ENCODE peak calls at places on chromosome 11, in eight cellular contexts. N is stimulated activated CD4-positive, alpha-beta T cell treated with anti-CD3 and anti-CD28 coated beads, TNF-alpha, amount 100 ng/mL, for 48 hours; E is neural crest cell; R is cardiac muscle cell; O is NCI-H524; J is head of caudate nucleus; W is astrocyte of the spinal cord; U is ELR. V is an unnamed sample.

GRCh38 chr11:3341298-3341697 is 37.6 kb downstream of the ZNF195 start:
- DNase-seq in E (peak), W (peak), U (peak), R (peak), J (peak), O (peak), N (peak), V (peak)

GRCh38 chr11:9615031-9615451 is 41.6 kb downstream of the WEE1 start:
- DNase-seq in E (no peak), N (no peak), W (no peak), O (no peak), R (no peak), J (peak), U (no peak), V (no peak)

GRCh38 chr11:133386852-133387251 is 145.4 kb downstream of the OPCML start:
- DNase-seq in N (no peak), O (no peak), W (no peak), R (no peak), E (no peak), J (no peak), U (no peak), V (no peak)

GRCh38 chr11:71266114-71266833 is 13.9 kb upstream of the SHANK2 start:
- DNase-seq in R (no peak), N (no peak), J (no peak), O (peak), U (no peak), E (no peak), W (no peak), V (no peak)

GRCh38 chr11:119808431-119809185 is 79.6 kb upstream of the NECTIN1 start:
- DNase-seq in E (no peak), O (peak), U (no peak), J (no peak), R (no peak), W (no peak), N (no peak), V (no peak)

GRCh38 chr11:100356035-100356434 is 331.1 kb upstream of the ARHGAP42 start:
- DNase-seq in J (no peak), U (peak), W (no peak), R (no peak), O (no peak), N (no peak), E (no peak), V (no peak)

GRCh38 chr11:3830741-3831140 is 10.0 kb downstream of the RHOG start:
- DNase-seq in U (no peak), J (no peak), O (no peak), E (no peak), R (no peak), N (no peak), W (no peak), V (no peak)

GRCh38 chr11:33116535-33116934 is 44.7 kb downstream of the CSTF3 start:
- DNase-seq in W (peak), O (no peak), J (no peak), R (no peak), U (peak), N (no peak), E (no peak), V (no peak)

GRCh38 chr11:19696073-19696472 is 16.6 kb upstream of the NAV2 start:
- DNase-seq in J (no peak), N (no peak), W (no peak), O (no peak), E (no peak), U (no peak), R (no peak), V (no peak)

GRCh38 chr11:108498816-108499408 is 728 bp upstream of the POGLUT3 start:
- DNase-seq in E (no peak), W (no peak), U (no peak), J (no peak), O (no peak), R (no peak), N (no peak), V (no peak)

GRCh38 chr11:18727499-18728236 is 1.7 kb upstream of the IGSF22 start:
- DNase-seq in N (peak), E (peak), O (peak), W (peak), U (peak), J (peak), R (peak), V (peak)

GRCh38 chr11:128515766-128516466 is 71.4 kb downstream of the ETS1 start:
- DNase-seq in U (peak), O (no peak), W (no peak), J (no peak), N (no peak), R (no peak), E (no peak), V (no peak)

GRCh38 chr11:108586600-108586999 is 7.0 kb downstream of the EXPH5 start:
- DNase-seq in R (no peak), O (no peak), U (no peak), E (no peak), W (no peak), N (no peak), J (no peak), V (no peak)

GRCh38 chr11:96306933-96307747 is 35.9 kb downstream of the MAML2 start:
- DNase-seq in E (peak), O (no peak), W (peak), U (peak), R (peak), N (no peak), J (no peak), V (peak)

GRCh38 chr11:120667281-120667680 is 155.7 kb downstream of the GRIK4 start:
- DNase-seq in R (no peak), U (no peak), J (peak), N (no peak), O (no peak), E (no peak), W (no peak), V (peak)

V was measured in A673.